ENCODE peak calls at places on chromosome 12, in eight cellular contexts. I is HFF-Myc, H is uterus, N is GM12864, C is right atrium auricular region, E is body of pancreas, Q is mammary epithelial cell, D is A549. R is an unnamed sample.

GRCh38 chr12:101204598-101205304 is 5.3 kb downstream of the SLC5A8 start:
- DNase-seq in I (no peak), H (no peak), N (no peak), C (no peak), E (no peak), Q (no peak), D (no peak), R (peak)

GRCh38 chr12:122988612-122989442 is 8.3 kb downstream of the ARL6IP4 start:
- DNase-seq in I (no peak), H (no peak), N (no peak), C (no peak), E (no peak), Q (no peak), D (no peak), R (no peak)

GRCh38 chr12:13229504-13229903 is 33.0 kb downstream of the EMP1 start:
- DNase-seq in I (no peak), H (no peak), N (no peak), C (no peak), E (no peak), Q (no peak), D (peak), R (no peak)

GRCh38 chr12:27585739-27586265 is 61.8 kb downstream of the PPFIBP1 start:
- DNase-seq in I (no peak), H (no peak), N (no peak), C (no peak), E (no peak), Q (no peak), D (no peak), R (no peak)

GRCh38 chr12:72256725-72257124 is 15.4 kb upstream of the TRHDE start:
- DNase-seq in I (no peak), H (no peak), N (no peak), C (no peak), E (no peak), Q (no peak), D (no peak), R (no peak)

GRCh38 chr12:78951746-78952532 is 87.4 kb downstream of the SYT1 start:
- DNase-seq in I (no peak), H (no peak), N (no peak), C (no peak), E (no peak), Q (peak), D (no peak), R (peak)

GRCh38 chr12:28104893-28105864 is 85.1 kb upstream of the CCDC91 start:
- DNase-seq in I (no peak), H (no peak), N (no peak), C (no peak), E (no peak), Q (no peak), D (no peak), R (no peak)

GRCh38 chr12:66409195-66409871 is 107.0 kb downstream of the HELB start:
- DNase-seq in I (peak), H (no peak), N (peak), C (no peak), E (no peak), Q (peak), D (peak), R (peak)

GRCh38 chr12:92899388-92900001 is 29.6 kb downstream of the EEA1 start:
- DNase-seq in I (peak), H (peak), N (no peak), C (peak), E (peak), Q (peak), D (peak), R (peak)

GRCh38 chr12:6533653-6534157 is 612 bp upstream of the GAPDH start:
- DNase-seq in I (no peak), H (peak), N (no peak), C (peak), E (peak), Q (no peak), D (peak), R (peak)

GRCh38 chr12:100450726-100451125 is 22.9 kb upstream of the NR1H4 start:
- DNase-seq in I (no peak), H (no peak), N (no peak), C (no peak), E (no peak), Q (no peak), D (no peak), R (peak)

DNA sequence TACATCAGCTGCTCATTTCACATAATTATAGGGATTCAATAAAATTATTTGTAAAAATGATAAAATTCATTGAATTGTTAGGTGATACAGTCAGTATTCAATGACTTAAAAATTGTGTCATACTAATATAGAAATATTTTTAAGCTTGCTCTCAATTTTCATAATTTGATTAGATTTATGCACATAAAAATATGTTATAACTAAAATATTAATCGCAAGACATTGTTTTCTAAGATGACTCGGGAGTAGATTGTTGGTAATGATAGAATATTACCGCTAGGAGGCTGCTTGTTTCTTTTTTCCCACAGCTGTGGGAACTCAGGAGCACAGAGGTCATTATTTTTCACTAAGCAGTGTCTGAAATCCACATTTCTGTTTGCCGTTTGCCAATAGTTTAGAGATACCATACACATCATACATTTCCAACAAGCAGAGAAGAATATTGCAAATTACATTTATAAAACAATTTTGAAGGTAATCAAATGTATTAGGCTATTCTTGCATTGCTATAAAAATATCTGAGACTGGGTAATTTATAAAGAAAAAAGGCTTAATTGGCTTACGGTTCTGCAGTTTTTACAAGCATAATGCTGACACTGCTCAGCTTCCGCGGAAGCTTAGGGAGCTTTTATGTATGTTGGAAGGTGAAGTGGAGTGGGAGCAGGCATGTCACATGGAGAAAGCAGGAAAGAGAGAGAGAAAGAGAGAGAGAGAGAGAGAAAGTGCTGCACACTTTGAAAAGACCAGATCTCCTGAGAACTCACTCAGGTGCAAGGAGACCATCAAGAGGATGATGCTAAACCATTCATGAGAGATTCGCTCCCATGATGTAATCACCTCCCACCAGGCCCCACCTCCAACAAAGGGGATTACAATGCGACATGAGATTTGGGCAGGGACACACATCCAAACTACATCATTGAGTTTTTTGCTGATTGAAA is 9.2 kb downstream of the CD69 start:
- DNase-seq in I (no peak), H (no peak), N (no peak), C (no peak), E (no peak), Q (peak), D (peak), R (peak)
- TF ChIP-seq CTCF in I (no peak), H (peak), N (peak), C (no peak), E (peak), Q (peak), D (no peak), R (no peak)

GRCh38 chr12:70695361-70696023 is 58.3 kb upstream of the PTPRB start:
- DNase-seq in I (no peak), H (no peak), N (no peak), C (no peak), E (no peak), Q (no peak), D (no peak), R (no peak)

GRCh38 chr12:70686907-70687306 is 49.7 kb upstream of the PTPRB start:
- DNase-seq in I (no peak), H (no peak), N (no peak), C (no peak), E (no peak), Q (no peak), D (no peak), R (no peak)

GRCh38 chr12:70691018-70691672 is 53.9 kb upstream of the PTPRB start:
- DNase-seq in I (peak), H (no peak), N (no peak), C (no peak), E (no peak), Q (no peak), D (no peak), R (no peak)

GRCh38 chr12:70698345-70698744 is 61.1 kb upstream of the PTPRB start:
- DNase-seq in I (no peak), H (no peak), N (no peak), C (no peak), E (no peak), Q (no peak), D (no peak), R (no peak)

GRCh38 chr12:70692681-70693288 is 55.6 kb upstream of the PTPRB start:
- DNase-seq in I (no peak), H (no peak), N (no peak), C (no peak), E (no peak), Q (peak), D (peak), R (peak)
- TF ChIP-seq CTCF in I (peak), H (no peak), N (peak), C (peak), E (peak), Q (peak), D (peak), R (peak)

GRCh38 chr12:96982671-96983070 is 75.6 kb downstream of the NEDD1 start:
- DNase-seq in I (no peak), H (no peak), N (no peak), C (no peak), E (no peak), Q (no peak), D (no peak), R (no peak)

GRCh38 chr12:96986883-96987523 is 79.9 kb downstream of the NEDD1 start:
- DNase-seq in I (no peak), H (no peak), N (no peak), C (no peak), E (peak), Q (no peak), D (peak), R (peak)

GRCh38 chr12:96988919-96989318 is 81.9 kb downstream of the NEDD1 start:
- DNase-seq in I (no peak), H (no peak), N (no peak), C (no peak), E (no peak), Q (no peak), D (no peak), R (no peak)

GRCh38 chr12:96989916-96990315 is 82.9 kb downstream of the NEDD1 start:
- DNase-seq in I (no peak), H (no peak), N (peak), C (no peak), E (peak), Q (peak), D (peak), R (peak)

GRCh38 chr12:96985515-96986362 is 78.7 kb downstream of the NEDD1 start:
- DNase-seq in I (no peak), H (peak), N (no peak), C (no peak), E (peak), Q (no peak), D (peak), R (peak)
- TF ChIP-seq CTCF in I (peak), H (peak), N (peak), C (peak), E (peak), Q (peak), D (peak), R (peak)

GRCh38 chr12:132284618-132285310 is 44.6 kb downstream of the GALNT9 start:
- DNase-seq in I (no peak), H (no peak), N (no peak), C (no peak), E (no peak), Q (peak), D (peak), R (peak)
- TF ChIP-seq CTCF in I (no peak), H (no peak), N (no peak), C (no peak), E (no peak), Q (no peak), D (no peak), R (no peak)

DNA sequence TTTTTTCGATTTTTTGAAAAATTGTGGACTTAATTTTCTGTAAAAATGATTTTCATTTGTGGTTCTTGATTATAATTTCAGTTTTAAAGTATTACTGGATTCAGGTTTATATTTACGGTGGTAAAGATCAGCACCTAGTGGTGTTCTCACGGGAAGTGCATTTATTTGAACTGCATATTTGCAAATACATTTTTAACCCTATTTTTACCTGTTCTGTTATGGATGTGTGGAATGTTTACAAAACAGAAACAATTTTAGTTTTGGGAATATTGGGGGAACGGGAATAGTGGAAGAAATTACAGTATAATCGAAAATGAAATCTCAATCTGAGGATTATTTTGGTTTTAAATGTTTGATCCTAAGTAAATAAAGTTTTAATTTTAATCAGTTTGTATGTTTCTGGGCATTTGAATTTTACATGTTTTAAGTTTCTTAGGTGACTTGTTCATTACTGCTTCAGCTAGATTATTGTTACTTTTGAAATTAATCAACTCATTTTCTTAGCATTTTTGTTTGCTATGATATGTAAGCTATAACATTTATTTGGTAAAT is 805 bp downstream of the ATF7IP start:
- DNase-seq in I (no peak), H (no peak), N (no peak), C (no peak), E (no peak), Q (no peak), D (peak), R (peak)
- TF ChIP-seq CTCF in I (no peak), H (peak), N (peak), C (peak), E (peak), Q (peak), D (peak), R (peak)

DNA sequence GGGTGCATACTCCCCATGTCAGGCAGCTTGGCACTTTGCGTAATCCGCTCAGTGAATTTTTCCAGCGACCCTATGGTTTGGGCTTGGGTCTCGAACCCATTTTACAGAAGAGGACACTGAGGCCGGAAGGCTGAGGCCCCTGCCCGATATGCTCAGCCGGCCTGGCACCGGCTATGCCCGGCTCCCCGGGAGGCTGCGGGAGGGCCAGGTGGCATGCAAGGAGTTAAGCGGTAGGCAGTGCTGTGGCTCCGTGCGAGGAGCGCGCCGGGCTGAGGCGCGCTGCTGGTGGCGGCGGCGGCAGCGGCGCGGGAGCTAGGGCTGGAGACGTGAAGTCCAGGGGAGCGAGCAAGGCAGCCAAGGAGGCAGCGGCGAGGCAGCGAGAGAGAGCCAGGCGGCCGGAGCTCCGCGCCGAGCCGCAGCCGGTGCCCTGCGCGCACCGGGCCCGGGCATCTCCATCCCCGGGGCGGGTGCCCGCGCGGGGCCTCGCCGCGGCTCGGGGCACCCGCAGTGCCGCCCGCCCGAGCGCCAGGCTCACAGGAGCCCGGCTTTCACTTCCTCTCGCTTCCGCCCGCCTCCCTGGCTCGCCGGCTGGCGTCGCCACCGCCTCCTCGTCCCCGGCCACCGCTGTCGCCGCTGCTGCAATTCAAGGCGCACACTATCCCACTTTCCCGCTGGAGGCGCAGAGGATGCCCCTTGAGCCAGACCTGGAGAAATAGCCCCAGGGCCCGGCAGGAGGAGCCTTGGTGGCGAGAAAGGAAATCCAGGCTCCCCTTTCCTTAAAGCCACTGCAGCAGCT is at the start of gene WSCD2:
- DNase-seq in I (no peak), H (peak), N (no peak), C (no peak), E (peak), Q (peak), D (peak), R (no peak)
- TF ChIP-seq CTCF in I (no peak), H (peak), N (no peak), C (peak), E (no peak), Q (no peak), D (peak), R (no peak)

GRCh38 chr12:119804011-119804641 is 73.0 kb downstream of the CIT start:
- DNase-seq in I (peak), H (no peak), N (no peak), C (peak), E (peak), Q (peak), D (peak), R (peak)
- TF ChIP-seq CTCF in I (peak), H (no peak), N (peak), C (peak), E (peak), Q (peak), D (peak), R (peak)